ENCODE peak calls at places on chromosome 5, in ten cellular contexts. One of them, this sample, is unnamed.

GRCh38 chr5:180173875-180174586 is 35.0 kb downstream of the RASGEF1C start:
- DNase-seq in fibroblast of villous mesenchyme: peak; percentile 44
- DNase-seq in Caco-2: no peak
- DNase-seq in cardiac muscle cell: peak; percentile 87
- DNase-seq in transverse colon: no peak
- DNase-seq in AG04450: peak; percentile 77
- DNase-seq in psoas muscle: no peak
- DNase-seq in lower lobe of right lung: no peak
- DNase-seq in neural crest cell: no peak
- DNase-seq in Calu3: no peak
- DNase-seq in this sample: no peak

GRCh38 chr5:122112733-122113558 is 16.4 kb upstream of the ZNF474 start:
- DNase-seq in fibroblast of villous mesenchyme: no peak
- DNase-seq in Caco-2: no peak
- DNase-seq in cardiac muscle cell: no peak
- DNase-seq in transverse colon: no peak
- DNase-seq in AG04450: no peak
- DNase-seq in psoas muscle: no peak
- DNase-seq in lower lobe of right lung: no peak
- DNase-seq in neural crest cell: no peak
- DNase-seq in Calu3: no peak
- DNase-seq in this sample: no peak

GRCh38 chr5:169735913-169736312 is 98.8 kb downstream of the DOCK2 start:
- DNase-seq in fibroblast of villous mesenchyme: no peak
- DNase-seq in Caco-2: no peak
- DNase-seq in cardiac muscle cell: no peak
- DNase-seq in transverse colon: no peak
- DNase-seq in AG04450: no peak
- DNase-seq in psoas muscle: no peak
- DNase-seq in lower lobe of right lung: no peak
- DNase-seq in neural crest cell: no peak
- DNase-seq in Calu3: no peak
- DNase-seq in this sample: peak; percentile 6

GRCh38 chr5:153135416-153135815 is 355.1 kb upstream of the GRIA1 start:
- DNase-seq in fibroblast of villous mesenchyme: no peak
- DNase-seq in Caco-2: no peak
- DNase-seq in cardiac muscle cell: no peak
- DNase-seq in transverse colon: no peak
- DNase-seq in AG04450: no peak
- DNase-seq in psoas muscle: no peak
- DNase-seq in lower lobe of right lung: no peak
- DNase-seq in neural crest cell: no peak
- DNase-seq in Calu3: no peak
- DNase-seq in this sample: no peak

GRCh38 chr5:151475378-151475777 is 28.0 kb downstream of the SLC36A1 start:
- DNase-seq in fibroblast of villous mesenchyme: no peak
- DNase-seq in Caco-2: no peak
- DNase-seq in cardiac muscle cell: no peak
- DNase-seq in transverse colon: no peak
- DNase-seq in AG04450: no peak
- DNase-seq in psoas muscle: no peak
- DNase-seq in lower lobe of right lung: no peak
- DNase-seq in neural crest cell: no peak
- DNase-seq in Calu3: no peak
- DNase-seq in this sample: no peak

GRCh38 chr5:120678279-120678678 is 214.2 kb downstream of the PRR16 start:
- DNase-seq in fibroblast of villous mesenchyme: peak; percentile 20
- DNase-seq in Caco-2: no peak
- DNase-seq in cardiac muscle cell: no peak
- DNase-seq in transverse colon: no peak
- DNase-seq in AG04450: peak; percentile 11
- DNase-seq in psoas muscle: no peak
- DNase-seq in lower lobe of right lung: no peak
- DNase-seq in neural crest cell: no peak
- DNase-seq in Calu3: no peak
- DNase-seq in this sample: no peak

GRCh38 chr5:132411382-132411925 is 41.9 kb downstream of the SLC22A5 start:
- DNase-seq in fibroblast of villous mesenchyme: no peak
- DNase-seq in Caco-2: no peak
- DNase-seq in cardiac muscle cell: no peak
- DNase-seq in transverse colon: peak; percentile 58
- DNase-seq in AG04450: no peak
- DNase-seq in psoas muscle: no peak
- DNase-seq in lower lobe of right lung: no peak
- DNase-seq in neural crest cell: no peak
- DNase-seq in Calu3: peak; percentile 41
- DNase-seq in this sample: no peak

GRCh38 chr5:67306997-67307580 is 110.5 kb upstream of the CD180 start:
- DNase-seq in fibroblast of villous mesenchyme: peak; percentile 63
- DNase-seq in Caco-2: no peak
- DNase-seq in cardiac muscle cell: peak; percentile 47
- DNase-seq in transverse colon: no peak
- DNase-seq in AG04450: no peak
- DNase-seq in psoas muscle: no peak
- DNase-seq in lower lobe of right lung: no peak
- DNase-seq in neural crest cell: no peak
- DNase-seq in Calu3: no peak
- DNase-seq in this sample: no peak

GRCh38 chr5:25544652-25545249 is 900.0 kb upstream of the CDH10 start:
- DNase-seq in fibroblast of villous mesenchyme: no peak
- DNase-seq in Caco-2: peak; percentile 47
- DNase-seq in cardiac muscle cell: no peak
- DNase-seq in transverse colon: no peak
- DNase-seq in AG04450: no peak
- DNase-seq in psoas muscle: no peak
- DNase-seq in lower lobe of right lung: no peak
- DNase-seq in neural crest cell: peak; percentile 44
- DNase-seq in Calu3: peak; percentile 55
- DNase-seq in this sample: peak; percentile 33

GRCh38 chr5:1254196-1254595 is 29.0 kb downstream of the SLC6A18 start:
- DNase-seq in fibroblast of villous mesenchyme: no peak
- DNase-seq in Caco-2: no peak
- DNase-seq in cardiac muscle cell: no peak
- DNase-seq in transverse colon: no peak
- DNase-seq in AG04450: no peak
- DNase-seq in psoas muscle: no peak
- DNase-seq in lower lobe of right lung: no peak
- DNase-seq in neural crest cell: no peak
- DNase-seq in Calu3: no peak
- DNase-seq in this sample: no peak

GRCh38 chr5:43036856-43037711 is 3.0 kb downstream of the ANXA2R start:
- DNase-seq in fibroblast of villous mesenchyme: peak; percentile 17
- DNase-seq in Caco-2: no peak
- DNase-seq in cardiac muscle cell: peak; percentile 47
- DNase-seq in transverse colon: peak; percentile 18
- DNase-seq in AG04450: no peak
- DNase-seq in psoas muscle: peak; percentile 22
- DNase-seq in lower lobe of right lung: no peak
- DNase-seq in neural crest cell: no peak
- DNase-seq in Calu3: peak; percentile 39
- DNase-seq in this sample: peak; percentile 35

GRCh38 chr5:112228672-112229071 is 190.4 kb downstream of the EPB41L4A start:
- DNase-seq in fibroblast of villous mesenchyme: no peak
- DNase-seq in Caco-2: peak; percentile 76
- DNase-seq in cardiac muscle cell: peak; percentile 87
- DNase-seq in transverse colon: peak; percentile 88
- DNase-seq in AG04450: no peak
- DNase-seq in psoas muscle: peak; percentile 41
- DNase-seq in lower lobe of right lung: peak; percentile 92
- DNase-seq in neural crest cell: no peak
- DNase-seq in Calu3: peak; percentile 96
- DNase-seq in this sample: no peak

GRCh38 chr5:172167893-172168292 is 20.1 kb downstream of the STK10 start:
- DNase-seq in fibroblast of villous mesenchyme: no peak
- DNase-seq in Caco-2: no peak
- DNase-seq in cardiac muscle cell: no peak
- DNase-seq in transverse colon: no peak
- DNase-seq in AG04450: no peak
- DNase-seq in psoas muscle: no peak
- DNase-seq in lower lobe of right lung: no peak
- DNase-seq in neural crest cell: no peak
- DNase-seq in Calu3: no peak
- DNase-seq in this sample: no peak

GRCh38 chr5:159510282-159510681 is 180.0 kb upstream of the IL12B start:
- DNase-seq in fibroblast of villous mesenchyme: peak; percentile 52
- DNase-seq in Caco-2: peak; percentile 78
- DNase-seq in cardiac muscle cell: peak; percentile 85
- DNase-seq in transverse colon: peak; percentile 31
- DNase-seq in AG04450: peak; percentile 61
- DNase-seq in psoas muscle: peak; percentile 64
- DNase-seq in lower lobe of right lung: peak; percentile 59
- DNase-seq in neural crest cell: peak; percentile 45
- DNase-seq in Calu3: peak; percentile 14
- DNase-seq in this sample: peak; percentile 83
- TF ChIP-seq CTCF in fibroblast of villous mesenchyme: no peak
- TF ChIP-seq CTCF in Caco-2: no peak
- TF ChIP-seq CTCF in cardiac muscle cell: peak; percentile 5
- TF ChIP-seq CTCF in transverse colon: no peak
- TF ChIP-seq CTCF in AG04450: no peak
- TF ChIP-seq CTCF in psoas muscle: no peak
- TF ChIP-seq CTCF in lower lobe of right lung: no peak
- TF ChIP-seq CTCF in neural crest cell: peak; percentile 16
- TF ChIP-seq CTCF in Calu3: no peak
- TF ChIP-seq CTCF in this sample: no peak

GRCh38 chr5:92514901-92515300 is 1066.1 kb downstream of the NR2F1-AS1 start:
- DNase-seq in fibroblast of villous mesenchyme: no peak
- DNase-seq in Caco-2: no peak
- DNase-seq in cardiac muscle cell: no peak
- DNase-seq in transverse colon: no peak
- DNase-seq in AG04450: no peak
- DNase-seq in psoas muscle: no peak
- DNase-seq in lower lobe of right lung: no peak
- DNase-seq in neural crest cell: no peak
- DNase-seq in Calu3: no peak
- DNase-seq in this sample: no peak

GRCh38 chr5:92513067-92513466 is 1068.0 kb downstream of the NR2F1-AS1 start:
- DNase-seq in fibroblast of villous mesenchyme: no peak
- DNase-seq in Caco-2: no peak
- DNase-seq in cardiac muscle cell: no peak
- DNase-seq in transverse colon: no peak
- DNase-seq in AG04450: no peak
- DNase-seq in psoas muscle: no peak
- DNase-seq in lower lobe of right lung: no peak
- DNase-seq in neural crest cell: no peak
- DNase-seq in Calu3: no peak
- DNase-seq in this sample: no peak

GRCh38 chr5:92519717-92520632 is 1061.0 kb downstream of the NR2F1-AS1 start:
- DNase-seq in fibroblast of villous mesenchyme: no peak
- DNase-seq in Caco-2: no peak
- DNase-seq in cardiac muscle cell: no peak
- DNase-seq in transverse colon: no peak
- DNase-seq in AG04450: no peak
- DNase-seq in psoas muscle: no peak
- DNase-seq in lower lobe of right lung: no peak
- DNase-seq in neural crest cell: no peak
- DNase-seq in Calu3: no peak
- DNase-seq in this sample: no peak

DNA sequence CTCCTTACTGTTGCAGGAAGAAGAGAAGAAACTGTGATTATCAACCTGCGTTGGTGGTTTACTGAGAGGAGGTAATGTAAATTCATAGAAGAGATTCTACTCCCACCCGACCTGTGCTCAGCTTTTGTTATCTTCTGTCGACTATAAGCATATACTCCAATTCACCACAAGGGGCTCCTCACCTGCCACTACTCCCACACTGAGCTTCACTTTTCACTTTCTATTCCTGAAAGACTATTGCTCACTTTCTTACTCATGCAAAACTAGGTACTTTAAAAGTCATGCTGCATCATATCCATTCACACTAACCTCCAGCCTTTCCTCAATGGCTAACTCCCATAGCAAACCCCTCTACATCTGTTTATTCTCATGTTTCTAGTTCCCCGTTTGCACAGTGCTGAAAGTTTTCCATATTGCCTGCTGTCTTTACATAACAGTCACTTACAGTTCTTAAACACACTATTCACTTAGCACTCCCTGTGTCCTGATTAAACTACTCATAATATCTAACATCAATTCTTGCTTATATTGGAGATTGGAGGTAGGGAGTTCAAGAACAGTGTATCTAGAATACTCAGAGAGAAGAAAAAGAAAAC is 1062.6 kb downstream of the NR2F1-AS1 start:
- DNase-seq in fibroblast of villous mesenchyme: peak; percentile 60
- DNase-seq in Caco-2: no peak
- DNase-seq in cardiac muscle cell: peak; percentile 67
- DNase-seq in transverse colon: no peak
- DNase-seq in AG04450: peak; percentile 27
- DNase-seq in psoas muscle: no peak
- DNase-seq in lower lobe of right lung: no peak
- DNase-seq in neural crest cell: no peak
- DNase-seq in Calu3: peak; percentile 32
- DNase-seq in this sample: peak; percentile 3
- TF ChIP-seq CTCF in fibroblast of villous mesenchyme: peak; percentile 75
- TF ChIP-seq CTCF in Caco-2: peak; percentile 56
- TF ChIP-seq CTCF in cardiac muscle cell: peak; percentile 78
- TF ChIP-seq CTCF in transverse colon: peak; percentile 49
- TF ChIP-seq CTCF in AG04450: peak; percentile 82
- TF ChIP-seq CTCF in psoas muscle: peak; percentile 31
- TF ChIP-seq CTCF in lower lobe of right lung: peak; percentile 51
- TF ChIP-seq CTCF in neural crest cell: peak; percentile 67
- TF ChIP-seq CTCF in Calu3: peak; percentile 80
- TF ChIP-seq CTCF in this sample: peak; percentile 58

GRCh38 chr5:87844449-87844848 is 424.2 kb downstream of the TMEM161B start:
- DNase-seq in fibroblast of villous mesenchyme: no peak
- DNase-seq in Caco-2: no peak
- DNase-seq in cardiac muscle cell: no peak
- DNase-seq in transverse colon: no peak
- DNase-seq in AG04450: no peak
- DNase-seq in psoas muscle: no peak
- DNase-seq in lower lobe of right lung: no peak
- DNase-seq in neural crest cell: no peak
- DNase-seq in Calu3: no peak
- DNase-seq in this sample: no peak
- TF ChIP-seq CTCF in fibroblast of villous mesenchyme: no peak
- TF ChIP-seq CTCF in Caco-2: no peak
- TF ChIP-seq CTCF in cardiac muscle cell: no peak
- TF ChIP-seq CTCF in transverse colon: no peak
- TF ChIP-seq CTCF in AG04450: no peak
- TF ChIP-seq CTCF in psoas muscle: no peak
- TF ChIP-seq CTCF in lower lobe of right lung: no peak
- TF ChIP-seq CTCF in neural crest cell: no peak
- TF ChIP-seq CTCF in Calu3: no peak
- TF ChIP-seq CTCF in this sample: no peak

DNA sequence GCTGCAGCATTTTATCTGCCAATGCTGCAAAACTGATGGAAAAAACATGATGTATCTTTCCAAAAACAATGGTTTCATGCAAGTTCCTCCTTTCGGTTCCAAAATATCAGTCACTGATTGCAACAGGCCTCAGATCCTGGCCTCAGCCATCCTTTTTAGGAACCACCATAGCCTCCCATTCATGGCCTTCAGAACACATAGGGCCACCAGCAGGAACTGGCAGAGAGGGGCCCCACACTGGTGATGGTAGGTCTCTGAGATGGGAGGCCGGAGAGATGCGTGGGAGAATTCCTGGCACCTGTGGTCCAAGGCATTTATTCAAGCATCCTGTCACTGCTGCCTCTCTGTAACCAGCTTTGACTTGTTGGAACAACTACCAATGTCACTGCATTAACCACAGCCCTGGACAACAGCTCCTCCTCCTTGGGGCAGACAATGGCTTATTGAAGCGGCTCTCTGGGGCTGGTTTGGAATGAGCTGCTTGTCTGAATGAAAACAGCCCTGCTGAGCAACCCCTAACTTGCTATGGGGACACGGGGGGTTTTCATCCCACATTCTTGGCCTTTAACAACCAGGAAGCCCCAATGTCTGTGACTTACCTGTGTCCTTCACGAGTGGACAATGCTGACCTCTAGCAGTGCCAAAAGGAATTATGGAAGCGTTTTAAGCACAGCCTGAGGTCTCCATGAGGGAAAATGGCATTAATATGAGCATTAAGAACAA is 108.1 kb downstream of the LHFPL2 start:
- DNase-seq in fibroblast of villous mesenchyme: no peak
- DNase-seq in Caco-2: no peak
- DNase-seq in cardiac muscle cell: no peak
- DNase-seq in transverse colon: no peak
- DNase-seq in AG04450: no peak
- DNase-seq in psoas muscle: no peak
- DNase-seq in lower lobe of right lung: no peak
- DNase-seq in neural crest cell: peak; percentile 12
- DNase-seq in Calu3: no peak
- DNase-seq in this sample: no peak
- TF ChIP-seq CTCF in fibroblast of villous mesenchyme: no peak
- TF ChIP-seq CTCF in Caco-2: no peak
- TF ChIP-seq CTCF in cardiac muscle cell: no peak
- TF ChIP-seq CTCF in transverse colon: no peak
- TF ChIP-seq CTCF in AG04450: no peak
- TF ChIP-seq CTCF in psoas muscle: no peak
- TF ChIP-seq CTCF in lower lobe of right lung: no peak
- TF ChIP-seq CTCF in neural crest cell: no peak
- TF ChIP-seq CTCF in Calu3: no peak
- TF ChIP-seq CTCF in this sample: no peak

This sample was measured in nephron progenitor cell.